ENCODE peak calls at places on chromosomes 11 and 22, in nine cellular contexts. One of them, this sample, is unnamed.

GRCh38 chr22:46738961-46739870 is 1.2 kb upstream of the CERK start:
- DNase-seq in thoracic aorta: no peak
- DNase-seq in GM12865: peak
- DNase-seq in body of pancreas: peak
- DNase-seq in tibial nerve: no peak
- DNase-seq in heart right ventricle: no peak
- DNase-seq in SK-N-SH: no peak
- DNase-seq in lower leg skin: peak
- DNase-seq in stomach: peak
- DNase-seq in this sample: peak

GRCh38 chr22:20550851-20551744 is 43.7 kb downstream of the MED15 start:
- DNase-seq in thoracic aorta: no peak
- DNase-seq in GM12865: peak
- DNase-seq in body of pancreas: no peak
- DNase-seq in tibial nerve: no peak
- DNase-seq in heart right ventricle: peak
- DNase-seq in SK-N-SH: no peak
- DNase-seq in lower leg skin: no peak
- DNase-seq in stomach: no peak
- DNase-seq in this sample: peak

GRCh38 chr11:2265396-2265795 is 5.0 kb downstream of the ASCL2 start:
- DNase-seq in thoracic aorta: no peak
- DNase-seq in GM12865: peak
- DNase-seq in body of pancreas: peak
- DNase-seq in tibial nerve: no peak
- DNase-seq in heart right ventricle: no peak
- DNase-seq in SK-N-SH: no peak
- DNase-seq in lower leg skin: peak
- DNase-seq in stomach: peak
- DNase-seq in this sample: no peak

GRCh38 chr11:64629796-64630562 is 39.0 kb downstream of the SLC22A12 start:
- DNase-seq in thoracic aorta: no peak
- DNase-seq in GM12865: no peak
- DNase-seq in body of pancreas: peak
- DNase-seq in tibial nerve: no peak
- DNase-seq in heart right ventricle: no peak
- DNase-seq in SK-N-SH: peak
- DNase-seq in lower leg skin: no peak
- DNase-seq in stomach: no peak
- DNase-seq in this sample: no peak

GRCh38 chr11:132022718-132023117 is 652.3 kb downstream of the NTM start:
- DNase-seq in thoracic aorta: no peak
- DNase-seq in GM12865: no peak
- DNase-seq in body of pancreas: no peak
- DNase-seq in tibial nerve: no peak
- DNase-seq in heart right ventricle: no peak
- DNase-seq in SK-N-SH: no peak
- DNase-seq in lower leg skin: no peak
- DNase-seq in stomach: no peak
- DNase-seq in this sample: no peak

GRCh38 chr11:68601147-68601546 is 83.2 kb upstream of the GAL start:
- DNase-seq in thoracic aorta: no peak
- DNase-seq in GM12865: no peak
- DNase-seq in body of pancreas: no peak
- DNase-seq in tibial nerve: no peak
- DNase-seq in heart right ventricle: no peak
- DNase-seq in SK-N-SH: no peak
- DNase-seq in lower leg skin: no peak
- DNase-seq in stomach: no peak
- DNase-seq in this sample: no peak

GRCh38 chr22:48567213-48567975 is 1260.3 kb downstream of the BRD1 start:
- DNase-seq in thoracic aorta: no peak
- DNase-seq in GM12865: no peak
- DNase-seq in body of pancreas: no peak
- DNase-seq in tibial nerve: no peak
- DNase-seq in heart right ventricle: no peak
- DNase-seq in SK-N-SH: peak
- DNase-seq in lower leg skin: no peak
- DNase-seq in stomach: no peak
- DNase-seq in this sample: no peak

GRCh38 chr22:41022470-41023298 is 69.7 kb upstream of the EP300 start:
- DNase-seq in thoracic aorta: peak
- DNase-seq in GM12865: peak
- DNase-seq in body of pancreas: peak
- DNase-seq in tibial nerve: peak
- DNase-seq in heart right ventricle: peak
- DNase-seq in SK-N-SH: peak
- DNase-seq in lower leg skin: peak
- DNase-seq in stomach: peak
- DNase-seq in this sample: peak

GRCh38 chr22:25728064-25728463 is 13.9 kb upstream of the MYO18B start:
- DNase-seq in thoracic aorta: no peak
- DNase-seq in GM12865: no peak
- DNase-seq in body of pancreas: no peak
- DNase-seq in tibial nerve: no peak
- DNase-seq in heart right ventricle: no peak
- DNase-seq in SK-N-SH: no peak
- DNase-seq in lower leg skin: no peak
- DNase-seq in stomach: no peak
- DNase-seq in this sample: no peak

GRCh38 chr11:117820071-117820470 is 4.5 kb downstream of the FXYD2 start:
- DNase-seq in thoracic aorta: no peak
- DNase-seq in GM12865: no peak
- DNase-seq in body of pancreas: peak
- DNase-seq in tibial nerve: no peak
- DNase-seq in heart right ventricle: no peak
- DNase-seq in SK-N-SH: no peak
- DNase-seq in lower leg skin: no peak
- DNase-seq in stomach: no peak
- DNase-seq in this sample: no peak

GRCh38 chr11:1916986-1917522 is 2.4 kb upstream of the TNNT3 start:
- DNase-seq in thoracic aorta: no peak
- DNase-seq in GM12865: peak
- DNase-seq in body of pancreas: no peak
- DNase-seq in tibial nerve: peak
- DNase-seq in heart right ventricle: no peak
- DNase-seq in SK-N-SH: no peak
- DNase-seq in lower leg skin: no peak
- DNase-seq in stomach: no peak
- DNase-seq in this sample: no peak

GRCh38 chr22:36552300-36552699 is 23.3 kb upstream of the EIF3D start:
- DNase-seq in thoracic aorta: no peak
- DNase-seq in GM12865: peak
- DNase-seq in body of pancreas: no peak
- DNase-seq in tibial nerve: no peak
- DNase-seq in heart right ventricle: no peak
- DNase-seq in SK-N-SH: no peak
- DNase-seq in lower leg skin: no peak
- DNase-seq in stomach: no peak
- DNase-seq in this sample: no peak

GRCh38 chr11:78281511-78281910 is 92.8 kb downstream of the USP35 start:
- DNase-seq in thoracic aorta: no peak
- DNase-seq in GM12865: no peak
- DNase-seq in body of pancreas: no peak
- DNase-seq in tibial nerve: no peak
- DNase-seq in heart right ventricle: no peak
- DNase-seq in SK-N-SH: no peak
- DNase-seq in lower leg skin: no peak
- DNase-seq in stomach: no peak
- DNase-seq in this sample: peak

GRCh38 chr11:125141686-125142535 is 22.6 kb upstream of the PKNOX2 start:
- DNase-seq in thoracic aorta: no peak
- DNase-seq in GM12865: peak
- DNase-seq in body of pancreas: peak
- DNase-seq in tibial nerve: no peak
- DNase-seq in heart right ventricle: peak
- DNase-seq in SK-N-SH: peak
- DNase-seq in lower leg skin: no peak
- DNase-seq in stomach: peak
- DNase-seq in this sample: peak

GRCh38 chr22:46830001-46830715 is 67.7 kb downstream of the TBC1D22A start:
- DNase-seq in thoracic aorta: no peak
- DNase-seq in GM12865: no peak
- DNase-seq in body of pancreas: no peak
- DNase-seq in tibial nerve: peak
- DNase-seq in heart right ventricle: peak
- DNase-seq in SK-N-SH: peak
- DNase-seq in lower leg skin: peak
- DNase-seq in stomach: peak
- DNase-seq in this sample: peak

GRCh38 chr11:76670475-76671235 is at the start of gene LRRC32:
- DNase-seq in thoracic aorta: no peak
- DNase-seq in GM12865: peak
- DNase-seq in body of pancreas: peak
- DNase-seq in tibial nerve: peak
- DNase-seq in heart right ventricle: peak
- DNase-seq in SK-N-SH: peak
- DNase-seq in lower leg skin: peak
- DNase-seq in stomach: peak
- DNase-seq in this sample: no peak
- TF ChIP-seq CTCF in thoracic aorta: peak
- TF ChIP-seq CTCF in GM12865: no peak
- TF ChIP-seq CTCF in body of pancreas: no peak
- TF ChIP-seq CTCF in tibial nerve: no peak
- TF ChIP-seq CTCF in heart right ventricle: no peak
- TF ChIP-seq CTCF in SK-N-SH: peak
- TF ChIP-seq CTCF in lower leg skin: no peak
- TF ChIP-seq CTCF in stomach: no peak
- TF ChIP-seq CTCF in this sample: no peak

GRCh38 chr11:35042906-35043305 is 96.1 kb upstream of the CD44 start:
- DNase-seq in thoracic aorta: no peak
- DNase-seq in GM12865: no peak
- DNase-seq in body of pancreas: no peak
- DNase-seq in tibial nerve: no peak
- DNase-seq in heart right ventricle: no peak
- DNase-seq in SK-N-SH: no peak
- DNase-seq in lower leg skin: no peak
- DNase-seq in stomach: no peak
- DNase-seq in this sample: no peak

GRCh38 chr11:35039076-35039475 is 99.9 kb upstream of the CD44 start:
- DNase-seq in thoracic aorta: no peak
- DNase-seq in GM12865: no peak
- DNase-seq in body of pancreas: no peak
- DNase-seq in tibial nerve: no peak
- DNase-seq in heart right ventricle: no peak
- DNase-seq in SK-N-SH: no peak
- DNase-seq in lower leg skin: no peak
- DNase-seq in stomach: no peak
- DNase-seq in this sample: no peak

GRCh38 chr11:35042265-35042664 is 96.7 kb upstream of the CD44 start:
- DNase-seq in thoracic aorta: no peak
- DNase-seq in GM12865: no peak
- DNase-seq in body of pancreas: no peak
- DNase-seq in tibial nerve: no peak
- DNase-seq in heart right ventricle: no peak
- DNase-seq in SK-N-SH: peak
- DNase-seq in lower leg skin: no peak
- DNase-seq in stomach: no peak
- DNase-seq in this sample: no peak

GRCh38 chr11:35040221-35040942 is 98.6 kb upstream of the CD44 start:
- DNase-seq in thoracic aorta: no peak
- DNase-seq in GM12865: peak
- DNase-seq in body of pancreas: peak
- DNase-seq in tibial nerve: no peak
- DNase-seq in heart right ventricle: no peak
- DNase-seq in SK-N-SH: no peak
- DNase-seq in lower leg skin: no peak
- DNase-seq in stomach: no peak
- DNase-seq in this sample: peak

DNA sequence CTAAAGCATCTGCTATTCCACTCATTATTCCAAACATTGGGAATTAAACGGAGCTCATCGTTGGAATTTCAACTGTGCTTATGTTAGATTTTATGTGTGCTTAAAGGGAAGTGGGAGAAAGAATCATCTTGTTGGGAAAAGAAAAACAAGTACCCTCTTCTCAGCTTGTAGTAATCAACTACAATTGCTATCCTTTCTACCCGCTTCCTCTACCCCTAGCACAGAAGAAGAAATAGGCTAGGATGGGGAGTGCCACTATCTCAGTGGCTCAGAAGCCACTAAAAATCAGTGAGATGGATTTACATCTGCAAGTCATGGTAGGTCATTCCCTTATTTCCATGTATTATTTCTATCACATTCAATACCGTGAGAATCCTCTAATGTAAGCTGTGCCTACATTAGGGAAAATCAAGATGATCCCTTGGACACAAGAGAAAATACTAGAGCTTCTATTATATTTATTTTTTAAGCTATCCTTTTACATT is 97.9 kb upstream of the CD44 start:
- DNase-seq in thoracic aorta: no peak
- DNase-seq in GM12865: no peak
- DNase-seq in body of pancreas: no peak
- DNase-seq in tibial nerve: no peak
- DNase-seq in heart right ventricle: no peak
- DNase-seq in SK-N-SH: no peak
- DNase-seq in lower leg skin: no peak
- DNase-seq in stomach: no peak
- DNase-seq in this sample: no peak
- H3K4me3 ChIP-seq in thoracic aorta: no peak
- H3K4me3 ChIP-seq in GM12865: peak
- H3K4me3 ChIP-seq in body of pancreas: no peak
- H3K4me3 ChIP-seq in tibial nerve: no peak
- H3K4me3 ChIP-seq in heart right ventricle: no peak
- H3K4me3 ChIP-seq in SK-N-SH: no peak
- H3K4me3 ChIP-seq in lower leg skin: no peak
- H3K4me3 ChIP-seq in stomach: no peak
- H3K4me3 ChIP-seq in this sample: no peak

GRCh38 chr11:13486926-13487660 is 8.7 kb downstream of the PTH start:
- DNase-seq in thoracic aorta: no peak
- DNase-seq in GM12865: peak
- DNase-seq in body of pancreas: peak
- DNase-seq in tibial nerve: no peak
- DNase-seq in heart right ventricle: peak
- DNase-seq in SK-N-SH: no peak
- DNase-seq in lower leg skin: no peak
- DNase-seq in stomach: peak
- DNase-seq in this sample: peak

DNA sequence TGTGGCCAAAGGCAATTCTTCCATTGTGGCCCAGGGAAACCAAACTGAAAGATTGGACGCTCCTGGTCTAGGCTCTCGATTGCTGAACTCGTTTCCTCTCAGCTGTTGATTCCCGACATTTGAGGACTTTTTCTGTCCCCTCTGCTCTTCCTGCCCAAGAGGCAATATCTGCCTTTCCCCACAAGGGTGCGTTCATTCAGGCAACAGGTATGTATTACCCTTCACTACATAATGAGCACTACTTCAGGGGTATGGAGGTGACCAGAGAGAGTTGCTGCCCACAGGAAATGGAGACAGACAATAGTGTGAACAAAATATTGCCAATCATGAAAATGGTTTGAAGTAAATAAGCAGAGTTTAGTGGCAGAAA is 8.2 kb downstream of the PTH start:
- DNase-seq in thoracic aorta: no peak
- DNase-seq in GM12865: peak
- DNase-seq in body of pancreas: peak
- DNase-seq in tibial nerve: no peak
- DNase-seq in heart right ventricle: no peak
- DNase-seq in SK-N-SH: no peak
- DNase-seq in lower leg skin: no peak
- DNase-seq in stomach: no peak
- DNase-seq in this sample: peak
- TF ChIP-seq CTCF in thoracic aorta: no peak
- TF ChIP-seq CTCF in GM12865: peak
- TF ChIP-seq CTCF in body of pancreas: peak
- TF ChIP-seq CTCF in tibial nerve: no peak
- TF ChIP-seq CTCF in heart right ventricle: no peak
- TF ChIP-seq CTCF in SK-N-SH: no peak
- TF ChIP-seq CTCF in lower leg skin: no peak
- TF ChIP-seq CTCF in stomach: no peak
- TF ChIP-seq CTCF in this sample: peak

GRCh38 chr11:83115551-83115950 is 41.4 kb upstream of the PCF11 start:
- DNase-seq in thoracic aorta: no peak
- DNase-seq in GM12865: no peak
- DNase-seq in body of pancreas: no peak
- DNase-seq in tibial nerve: no peak
- DNase-seq in heart right ventricle: peak
- DNase-seq in SK-N-SH: no peak
- DNase-seq in lower leg skin: no peak
- DNase-seq in stomach: no peak
- DNase-seq in this sample: peak
- H3K4me3 ChIP-seq in thoracic aorta: peak
- H3K4me3 ChIP-seq in GM12865: no peak
- H3K4me3 ChIP-seq in body of pancreas: no peak
- H3K4me3 ChIP-seq in tibial nerve: no peak
- H3K4me3 ChIP-seq in heart right ventricle: no peak
- H3K4me3 ChIP-seq in SK-N-SH: no peak
- H3K4me3 ChIP-seq in lower leg skin: no peak
- H3K4me3 ChIP-seq in stomach: no peak
- H3K4me3 ChIP-seq in this sample: no peak

This sample was measured in brain microvascular endothelial cell.